ENCODE peak calls at places on chromosome 18, in ten cellular contexts. J is aorta; V is cardiac muscle cell; S is HL-60; D is fibroblast of pulmonary artery; G is naive thymus-derived CD4-positive, alpha-beta T cell; L is BJ; F is spleen; K is thoracic aorta; Q is SK-N-SH. R is an unnamed sample.

GRCh38 chr18:45802814-45803492 is 22.5 kb upstream of the SIGLEC15 start:
- DNase-seq in L (peak; percentile 94), J (no peak), D (peak; percentile 92), K (peak; percentile 22), Q (no peak), V (peak; percentile 89), G (no peak), S (no peak), F (no peak), R (peak; percentile 97)

GRCh38 chr18:59898093-59898492 is 1.7 kb upstream of the PMAIP1 start:
- DNase-seq in J (no peak), L (no peak), V (no peak), G (no peak), F (no peak), S (no peak), K (no peak), D (no peak), Q (no peak), R (no peak)

GRCh38 chr18:12034241-12035100 is 53.2 kb downstream of the IMPA2 start:
- DNase-seq in F (no peak), V (no peak), S (peak; percentile 74), Q (no peak), J (no peak), G (no peak), K (no peak), D (no peak), L (no peak), R (no peak)

GRCh38 chr18:46406539-46406932 is 250.5 kb downstream of the LOXHD1 start:
- DNase-seq in G (no peak), K (no peak), J (no peak), V (no peak), S (no peak), Q (no peak), F (no peak), D (no peak), L (no peak), R (no peak)

GRCh38 chr18:27619259-27619772 is 434.2 kb upstream of the CHST9 start:
- DNase-seq in J (no peak), Q (no peak), F (no peak), S (no peak), D (no peak), G (no peak), V (no peak), L (no peak), K (no peak), R (no peak)

GRCh38 chr18:23529597-23529996 is 26.3 kb downstream of the RMC1 start:
- DNase-seq in Q (no peak), V (no peak), D (peak; percentile 29), S (no peak), G (no peak), F (no peak), K (no peak), J (no peak), L (no peak), R (peak; percentile 67)

GRCh38 chr18:36624451-36625167 is 204.2 kb downstream of the TPGS2 start:
- DNase-seq in K (no peak), J (no peak), L (no peak), V (no peak), F (no peak), S (no peak), G (no peak), D (no peak), Q (no peak), R (no peak)

GRCh38 chr18:61949946-61950345 is 57.1 kb upstream of the RNF152 start:
- DNase-seq in G (no peak), V (peak; percentile 66), L (peak; percentile 67), J (peak; percentile 63), D (peak; percentile 55), K (peak; percentile 33), F (no peak), Q (no peak), S (no peak), R (no peak)

GRCh38 chr18:68843467-68844089 is 45.7 kb downstream of the CCDC102B start:
- DNase-seq in K (no peak), D (peak; percentile 31), J (no peak), G (no peak), V (peak; percentile 19), Q (no peak), L (no peak), S (no peak), F (no peak), R (no peak)

GRCh38 chr18:36389811-36390581 is 92.5 kb downstream of the FHOD3 start:
- DNase-seq in Q (peak; percentile 68), G (no peak), J (no peak), K (no peak), V (no peak), S (no peak), F (no peak), L (no peak), D (no peak), R (no peak)

GRCh38 chr18:25074925-25075693 is 276.9 kb downstream of the ZNF521 start:
- DNase-seq in V (no peak), K (no peak), J (no peak), S (no peak), L (no peak), G (no peak), Q (no peak), D (no peak), F (no peak), R (no peak)

GRCh38 chr18:77223653-77224052 is 26.0 kb upstream of the GALR1 start:
- DNase-seq in K (no peak), Q (no peak), G (no peak), S (no peak), L (no peak), J (no peak), D (peak; percentile 45), F (no peak), V (peak; percentile 60), R (no peak)

GRCh38 chr18:26252411-26252810 is 26.2 kb downstream of the TAF4B start:
- DNase-seq in F (no peak), V (no peak), Q (no peak), S (no peak), L (no peak), D (no peak), J (no peak), G (no peak), K (no peak), R (no peak)

GRCh38 chr18:79402977-79403722 is 7.4 kb downstream of the NFATC1 start:
- DNase-seq in J (peak; percentile 93), G (peak; percentile 41), V (peak; percentile 36), S (peak; percentile 68), K (no peak), L (no peak), Q (no peak), D (peak; percentile 47), F (peak; percentile 91), R (no peak)
- H3K4me3 ChIP-seq in J (no peak overlapping the region), G (peak overlapping the region; percentile 61), V (no peak overlapping the region), S (no peak overlapping the region), K (peak overlapping the region; percentile 66), L (no peak overlapping the region), Q (no peak overlapping the region), D (no peak overlapping the region), F (peak overlapping the region; percentile 74), R (no peak overlapping the region)

DNA sequence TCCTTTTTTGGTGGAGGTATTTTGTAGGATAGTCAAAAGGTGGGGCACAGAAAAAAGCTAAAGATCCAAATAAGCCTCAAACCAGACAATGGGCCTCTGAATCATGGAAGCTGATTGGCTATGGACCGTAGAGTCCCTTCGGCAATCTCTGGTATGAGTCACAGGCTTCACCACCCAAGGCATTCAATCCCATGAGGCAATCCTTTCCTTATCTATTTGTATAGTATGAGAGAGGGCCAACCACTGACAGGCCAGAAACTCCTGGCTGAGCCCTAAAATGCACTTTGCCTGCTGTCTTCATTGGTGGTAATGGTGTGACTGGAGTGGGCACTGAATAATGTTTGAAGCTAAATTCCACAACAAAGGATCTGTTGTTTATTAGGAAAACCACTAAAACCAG is 38.7 kb upstream of the MEX3C start:
- DNase-seq in S (no peak), Q (no peak), F (no peak), K (no peak), J (no peak), D (peak; percentile 92), L (no peak), G (no peak), V (peak; percentile 93), R (peak; percentile 5)
- H3K4me3 ChIP-seq in S (no peak overlapping the region), Q (no peak overlapping the region), F (no peak overlapping the region), K (no peak overlapping the region), J (no peak overlapping the region), D (no peak overlapping the region), L (no peak overlapping the region), G (no peak overlapping the region), V (no peak overlapping the region), R (no peak overlapping the region)

GRCh38 chr18:63161032-63161727 is 158.4 kb downstream of the BCL2 start:
- DNase-seq in D (peak; percentile 21), G (peak; percentile 41), F (no peak), V (peak; percentile 22), L (no peak), K (no peak), Q (no peak), S (no peak), J (no peak), R (no peak)

GRCh38 chr18:63160172-63160995 is 159.2 kb downstream of the BCL2 start:
- DNase-seq in L (no peak), F (peak; percentile 83), S (no peak), V (peak; percentile 9), G (no peak), K (no peak), D (no peak), J (no peak), Q (no peak), R (no peak)

GRCh38 chr18:63159590-63159989 is 160.0 kb downstream of the BCL2 start:
- DNase-seq in G (no peak), J (no peak), D (no peak), Q (no peak), K (no peak), F (no peak), S (no peak), L (no peak), V (no peak), R (no peak)

GRCh38 chr18:63162271-63163014 is 157.1 kb downstream of the BCL2 start:
- DNase-seq in Q (no peak), V (peak; percentile 76), K (no peak), F (peak; percentile 89), S (no peak), J (no peak), D (peak; percentile 61), L (no peak), G (no peak), R (no peak)

GRCh38 chr18:63161728-63162195 is 157.8 kb downstream of the BCL2 start:
- DNase-seq in K (peak; percentile 68), Q (no peak), G (peak; percentile 71), J (peak; percentile 88), V (peak; percentile 96), D (peak; percentile 94), L (peak; percentile 53), F (peak; percentile 87), S (no peak), R (peak; percentile 67)
- H3K4me3 ChIP-seq in K (peak overlapping the region; percentile 18), Q (no peak overlapping the region), G (peak overlapping the region; percentile 40), J (no peak overlapping the region), V (no peak overlapping the region), D (no peak overlapping the region), L (no peak overlapping the region), F (peak overlapping the region; percentile 28), S (no peak overlapping the region), R (no peak overlapping the region)

DNA sequence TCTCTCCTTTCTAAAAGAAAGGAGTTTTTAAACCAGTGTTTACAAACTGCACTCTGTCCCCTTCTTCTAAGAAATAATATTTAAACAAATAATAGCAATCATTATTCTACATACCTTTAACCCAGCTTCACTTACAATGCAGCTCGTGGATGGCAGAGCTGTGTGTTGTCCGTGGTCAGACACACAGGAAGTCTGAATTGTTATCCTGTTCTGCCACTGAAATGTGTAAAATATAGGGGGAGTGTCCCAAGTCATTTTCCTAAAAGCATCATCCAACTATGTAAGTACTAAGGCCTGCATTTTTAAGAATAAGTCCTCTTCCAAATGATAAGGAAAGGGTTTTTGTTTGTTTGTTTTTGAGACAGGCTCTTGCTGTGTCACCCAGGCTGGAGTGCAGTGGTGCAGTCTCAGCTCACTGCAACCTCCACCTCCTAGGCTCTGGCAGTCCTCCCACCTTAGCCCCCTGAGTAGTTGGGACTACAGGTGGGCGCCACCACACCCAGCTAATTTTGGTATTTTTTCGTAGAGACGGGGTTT is 2.7 kb upstream of the PPP4R1 start:
- DNase-seq in S (no peak), L (no peak), G (no peak), K (no peak), J (no peak), Q (no peak), F (no peak), D (peak; percentile 39), V (peak; percentile 38), R (no peak)
- H3K4me3 ChIP-seq in S (no peak overlapping the region), L (no peak overlapping the region), G (no peak overlapping the region), K (no peak overlapping the region), J (no peak overlapping the region), Q (no peak overlapping the region), F (no peak overlapping the region), D (no peak overlapping the region), V (no peak overlapping the region), R (no peak overlapping the region)